ENCODE peak calls at places on chromosomes 7 and 10, in ten cellular contexts. B, O, I, M, Z, D, T, C, Q and J are unnamed samples.

GRCh38 chr10:125006921-125007391 is 65.0 kb downstream of the ZRANB1 start:
- DNase-seq in C (peak), Z (no peak), D (peak), T (peak), B (no peak), M (no peak), I (no peak), O (no peak), Q (no peak), J (no peak)

GRCh38 chr7:129438839-129439640 is 4.8 kb downstream of the STRIP2 start:
- DNase-seq in Z (no peak), D (no peak), I (no peak), B (no peak), C (no peak), T (peak), Q (no peak), M (peak), O (peak), J (peak)

GRCh38 chr7:105831824-105832535 is 44.4 kb downstream of the ATXN7L1 start:
- DNase-seq in D (no peak), M (peak), T (peak), C (no peak), Q (no peak), B (no peak), Z (no peak), O (no peak), I (no peak), J (no peak)

GRCh38 chr10:5497948-5498730 is 1.2 kb downstream of the CALML5 start:
- DNase-seq in Z (no peak), C (no peak), I (no peak), B (no peak), M (no peak), T (no peak), O (no peak), D (peak), Q (no peak), J (no peak)

GRCh38 chr10:23417254-23417653 is 21.6 kb upstream of the OTUD1 start:
- DNase-seq in T (no peak), Q (no peak), C (no peak), M (no peak), B (no peak), Z (no peak), D (no peak), I (no peak), O (no peak), J (no peak)

GRCh38 chr10:133307776-133308430 is 769 bp downstream of the TUBGCP2 start:
- DNase-seq in Z (peak), T (peak), O (peak), B (peak), D (peak), Q (peak), C (peak), M (peak), I (peak), J (peak)

GRCh38 chr7:80206763-80207162 is 72.1 kb downstream of the GNAI1 start:
- DNase-seq in O (no peak), M (no peak), Q (no peak), D (no peak), B (no peak), C (no peak), Z (no peak), T (no peak), I (no peak), J (no peak)

GRCh38 chr10:119567978-119568377 is 25.5 kb upstream of the RGS10 start:
- DNase-seq in Z (no peak), D (no peak), M (no peak), T (no peak), O (no peak), B (no peak), Q (no peak), C (no peak), I (no peak), J (no peak)

DNA sequence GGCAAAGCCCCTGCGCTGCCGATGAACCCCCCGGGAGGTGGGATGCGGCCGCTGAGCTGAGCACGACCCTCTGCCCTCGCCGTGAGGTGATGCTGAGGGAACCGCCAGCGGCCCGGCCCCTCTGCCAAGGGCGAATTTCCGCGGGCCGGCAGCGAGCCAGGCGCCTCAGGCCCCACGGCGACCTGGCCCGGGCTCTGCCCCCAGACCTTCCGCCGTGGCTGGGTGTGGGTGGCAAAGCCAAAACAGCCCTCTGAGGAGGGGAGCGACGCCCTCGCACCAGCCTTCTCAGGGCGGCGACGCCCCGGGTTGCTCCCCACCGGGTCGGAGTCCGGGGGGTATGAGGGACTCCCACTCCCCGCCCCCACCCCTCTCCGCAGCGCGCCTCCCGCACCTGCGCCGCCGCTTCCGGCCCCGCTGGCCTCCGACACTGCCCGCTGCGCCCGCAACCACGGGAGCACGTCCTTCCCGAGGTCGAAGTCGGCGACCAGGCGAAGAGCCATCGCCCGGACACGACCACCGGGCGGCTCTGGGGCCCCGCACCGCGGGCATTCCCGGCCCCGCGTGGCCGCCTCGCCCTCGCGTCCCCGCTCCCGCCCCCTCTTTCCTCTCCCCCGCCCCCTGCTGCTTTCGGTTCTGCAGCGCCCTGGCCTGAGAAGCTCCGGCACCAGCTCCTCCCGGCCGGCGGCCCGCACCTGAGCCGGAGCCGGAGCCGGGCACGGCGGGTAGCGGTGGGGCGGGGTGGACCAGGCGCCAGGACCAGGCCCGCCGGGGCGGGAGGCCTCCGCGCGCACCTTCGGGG is at the start of gene GSAP:
- DNase-seq in Q (peak), O (no peak), M (no peak), Z (peak), B (peak), T (no peak), C (peak), I (peak), D (peak), J (no peak)
- TF ChIP-seq CTCF in Q (peak), O (no peak), M (no peak), Z (no peak), B (no peak), T (no peak), C (peak), I (no peak), D (no peak), J (no peak)

GRCh38 chr7:73999664-74000420 is 28.1 kb upstream of the ELN start:
- DNase-seq in D (no peak), C (peak), I (no peak), B (no peak), O (no peak), T (peak), M (peak), Q (no peak), Z (no peak), J (peak)
- H3K4me3 ChIP-seq in D (no peak), C (no peak), I (no peak), B (no peak), O (no peak), T (no peak), M (no peak), Q (no peak), Z (no peak), J (no peak)

GRCh38 chr7:25911738-25912607 is 240.0 kb upstream of the NFE2L3 start:
- DNase-seq in O (no peak), D (no peak), T (no peak), I (no peak), C (peak), M (no peak), Q (no peak), Z (no peak), B (no peak), J (no peak)
- TF ChIP-seq CTCF in O (no peak), D (no peak), T (no peak), I (no peak), C (no peak), M (no peak), Q (no peak), Z (no peak), B (no peak), J (no peak)

DNA sequence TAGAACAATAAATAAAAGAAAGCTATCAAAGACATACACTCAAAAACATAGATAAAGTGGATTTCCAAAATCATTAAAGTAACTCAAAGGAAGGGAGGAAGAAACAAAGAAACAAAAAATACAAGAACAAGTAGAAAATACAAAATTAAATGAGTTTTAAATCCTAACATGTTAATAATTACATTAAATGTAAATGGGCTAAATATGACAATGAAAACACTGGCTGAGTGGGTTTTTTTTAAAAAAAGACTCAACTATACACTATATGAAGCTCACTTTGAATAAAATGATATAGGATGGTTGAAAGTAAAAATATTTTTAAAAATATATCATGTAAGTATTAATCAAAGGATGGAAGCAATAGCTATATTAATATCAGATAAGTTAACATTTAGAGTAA is 371.4 kb downstream of the PTPRN2 start:
- DNase-seq in D (no peak), M (no peak), I (no peak), C (no peak), O (no peak), Q (no peak), B (no peak), Z (no peak), T (no peak), J (no peak)
- H3K4me3 ChIP-seq in D (no peak), M (no peak), I (no peak), C (no peak), O (no peak), Q (no peak), B (no peak), Z (no peak), T (no peak), J (no peak)

DNA sequence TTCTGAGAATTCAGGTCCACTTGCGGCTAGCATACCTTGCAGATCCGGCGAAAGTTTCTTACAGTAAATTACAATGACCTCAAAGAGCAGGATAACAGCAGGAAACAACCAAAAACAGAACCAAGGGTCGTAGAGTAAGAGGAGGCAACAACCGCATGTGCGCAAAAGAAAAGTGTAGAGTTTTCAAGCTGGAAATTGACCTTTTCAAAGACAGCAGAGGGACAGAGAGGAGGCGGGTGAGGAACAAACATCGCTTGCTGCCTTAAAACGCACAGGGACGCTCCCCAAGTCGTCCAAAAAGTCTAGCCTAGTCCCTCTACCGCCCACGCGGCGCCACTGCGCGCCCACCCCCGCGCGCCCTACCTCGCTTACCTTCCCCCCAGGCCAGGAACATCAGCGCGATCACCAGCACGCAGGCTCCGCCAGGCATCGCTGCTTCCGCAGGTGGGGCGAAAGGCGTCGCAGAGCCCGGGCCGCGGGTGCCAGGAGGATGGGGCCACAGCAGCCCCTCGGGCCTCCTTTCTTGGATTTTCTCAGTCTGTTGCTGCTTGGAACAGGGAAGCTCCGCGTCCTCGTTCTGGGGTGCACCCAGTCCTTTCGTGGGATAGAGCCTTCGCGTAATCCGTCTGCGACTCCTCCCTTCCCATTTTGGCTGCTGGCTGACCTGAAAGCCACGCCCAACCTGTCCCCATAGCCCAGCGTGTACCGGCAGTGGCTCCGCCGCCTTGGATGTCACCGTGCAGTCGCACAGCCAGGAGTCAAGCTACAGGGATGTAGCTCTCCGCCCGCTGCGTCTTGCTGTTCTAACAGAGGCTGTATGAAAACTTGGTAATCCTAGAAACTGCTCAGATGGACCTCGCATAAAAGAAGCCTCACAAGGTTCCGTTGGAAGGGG is at the start of gene VWDE:
- DNase-seq in T (no peak), B (peak), D (peak), Z (peak), M (no peak), I (no peak), O (no peak), Q (peak), C (peak), J (no peak)
- TF ChIP-seq CTCF in T (no peak), B (no peak), D (no peak), Z (peak), M (no peak), I (no peak), O (no peak), Q (no peak), C (no peak), J (no peak)

GRCh38 chr7:32502656-32503189 is 7.4 kb downstream of the AVL9 start:
- DNase-seq in C (no peak), Q (no peak), M (no peak), T (no peak), D (no peak), I (no peak), Z (no peak), O (no peak), B (no peak), J (no peak)

GRCh38 chr7:32507416-32507815 is 12.1 kb downstream of the AVL9 start:
- DNase-seq in Z (no peak), B (no peak), D (no peak), T (no peak), C (no peak), O (no peak), M (no peak), I (no peak), Q (no peak), J (no peak)

GRCh38 chr7:32511791-32512190 is 16.5 kb downstream of the AVL9 start:
- DNase-seq in T (peak), C (no peak), Z (no peak), D (no peak), B (no peak), Q (no peak), O (no peak), I (no peak), M (peak), J (no peak)

GRCh38 chr7:32501522-32501921 is 6.2 kb downstream of the AVL9 start:
- DNase-seq in C (no peak), M (peak), B (no peak), I (no peak), Z (no peak), O (no peak), Q (no peak), T (peak), D (no peak), J (no peak)

GRCh38 chr7:32506266-32507054 is 11.2 kb downstream of the AVL9 start:
- DNase-seq in Q (no peak), I (no peak), T (peak), D (no peak), Z (no peak), M (peak), B (no peak), O (no peak), C (no peak), J (peak)
- H3K4me3 ChIP-seq in Q (no peak), I (no peak), T (no peak), D (no peak), Z (no peak), M (peak), B (no peak), O (no peak), C (no peak), J (no peak)

DNA sequence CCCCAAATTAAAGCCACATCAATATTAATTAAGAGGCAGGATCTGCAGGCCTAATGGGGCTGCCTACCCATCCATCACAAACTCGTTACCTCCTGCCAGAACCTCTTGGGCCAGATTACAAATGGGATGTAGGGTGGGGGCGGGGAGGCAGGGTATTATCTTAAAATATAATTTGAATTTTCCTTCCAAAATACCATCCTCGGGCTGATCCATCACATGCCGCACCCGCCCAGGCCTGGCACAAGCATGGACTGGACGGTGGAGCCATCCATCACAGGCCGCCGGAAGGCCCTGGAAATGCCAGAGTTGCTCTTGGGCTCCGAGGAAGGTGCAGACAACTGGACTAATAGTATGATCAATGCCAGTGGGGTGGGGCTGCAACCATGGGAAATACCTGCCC is 212.8 kb downstream of the GRID1 start:
- DNase-seq in Q (no peak), T (no peak), M (no peak), O (no peak), B (no peak), Z (no peak), C (no peak), D (no peak), I (no peak), J (no peak)
- TF ChIP-seq CTCF in Q (no peak), T (no peak), M (no peak), O (no peak), B (no peak), Z (no peak), C (no peak), D (no peak), I (no peak), J (no peak)